ENCODE peak calls at places on chromosomes 6 and 20, in five cellular contexts. One of them, this sample, is unnamed.
A peak's percentile ranks its signal among the peaks of the same experiment; 100 is the strongest.

GRCh38 chr20:19974621-19975435 is 42.3 kb upstream of the NAA20 start:
- DNase-seq in T-helper 1 cell: no peak
- DNase-seq in osteocyte: peak; percentile 89
- DNase-seq in RWPE1: peak; percentile 95
- DNase-seq in stimulated activated CD8-positive, alpha-beta memory T cell treated with anti-CD3 and anti-CD28 coated beads, Interleukin-12 subunit alpha, Interleukin-12 subunit beta, amount 100 ng/mL, for 4 hours: no peak
- DNase-seq in this sample: no peak

GRCh38 chr20:32626859-32627636 is 41.9 kb upstream of the NOL4L start:
- DNase-seq in RWPE1: no peak
- DNase-seq in osteocyte: no peak
- DNase-seq in T-helper 1 cell: no peak
- DNase-seq in stimulated activated CD8-positive, alpha-beta memory T cell treated with anti-CD3 and anti-CD28 coated beads, Interleukin-12 subunit alpha, Interleukin-12 subunit beta, amount 100 ng/mL, for 4 hours: no peak
- DNase-seq in this sample: peak; percentile 30

GRCh38 chr6:151313060-151313459 is 73.3 kb downstream of the AKAP12 start:
- DNase-seq in stimulated activated CD8-positive, alpha-beta memory T cell treated with anti-CD3 and anti-CD28 coated beads, Interleukin-12 subunit alpha, Interleukin-12 subunit beta, amount 100 ng/mL, for 4 hours: no peak
- DNase-seq in RWPE1: no peak
- DNase-seq in osteocyte: no peak
- DNase-seq in T-helper 1 cell: no peak
- DNase-seq in this sample: no peak

GRCh38 chr20:10672579-10673127 is 1.1 kb downstream of the JAG1 start:
- DNase-seq in stimulated activated CD8-positive, alpha-beta memory T cell treated with anti-CD3 and anti-CD28 coated beads, Interleukin-12 subunit alpha, Interleukin-12 subunit beta, amount 100 ng/mL, for 4 hours: peak; percentile 19
- DNase-seq in RWPE1: peak; percentile 38
- DNase-seq in T-helper 1 cell: no peak
- DNase-seq in osteocyte: peak; percentile 83
- DNase-seq in this sample: peak; percentile 71

GRCh38 chr6:157380458-157380778 is 572 bp upstream of the ZDHHC14 start:
- DNase-seq in osteocyte: no peak
- DNase-seq in T-helper 1 cell: no peak
- DNase-seq in stimulated activated CD8-positive, alpha-beta memory T cell treated with anti-CD3 and anti-CD28 coated beads, Interleukin-12 subunit alpha, Interleukin-12 subunit beta, amount 100 ng/mL, for 4 hours: peak; percentile 5
- DNase-seq in RWPE1: no peak
- DNase-seq in this sample: no peak

GRCh38 chr20:46458891-46459750 is 52.7 kb upstream of the ELMO2 start:
- DNase-seq in stimulated activated CD8-positive, alpha-beta memory T cell treated with anti-CD3 and anti-CD28 coated beads, Interleukin-12 subunit alpha, Interleukin-12 subunit beta, amount 100 ng/mL, for 4 hours: no peak
- DNase-seq in T-helper 1 cell: no peak
- DNase-seq in RWPE1: no peak
- DNase-seq in osteocyte: no peak
- DNase-seq in this sample: no peak

GRCh38 chr6:20691185-20691584 is 156.9 kb downstream of the CDKAL1 start:
- DNase-seq in RWPE1: no peak
- DNase-seq in stimulated activated CD8-positive, alpha-beta memory T cell treated with anti-CD3 and anti-CD28 coated beads, Interleukin-12 subunit alpha, Interleukin-12 subunit beta, amount 100 ng/mL, for 4 hours: no peak
- DNase-seq in T-helper 1 cell: no peak
- DNase-seq in osteocyte: no peak
- DNase-seq in this sample: no peak

GRCh38 chr6:33875696-33876095 is 71.9 kb upstream of the MLN start:
- DNase-seq in stimulated activated CD8-positive, alpha-beta memory T cell treated with anti-CD3 and anti-CD28 coated beads, Interleukin-12 subunit alpha, Interleukin-12 subunit beta, amount 100 ng/mL, for 4 hours: no peak
- DNase-seq in T-helper 1 cell: no peak
- DNase-seq in osteocyte: no peak
- DNase-seq in RWPE1: no peak
- DNase-seq in this sample: no peak

GRCh38 chr6:33156561-33156960 is 35.7 kb downstream of the COL11A2 start:
- DNase-seq in T-helper 1 cell: no peak
- DNase-seq in osteocyte: no peak
- DNase-seq in RWPE1: no peak
- DNase-seq in stimulated activated CD8-positive, alpha-beta memory T cell treated with anti-CD3 and anti-CD28 coated beads, Interleukin-12 subunit alpha, Interleukin-12 subunit beta, amount 100 ng/mL, for 4 hours: no peak
- DNase-seq in this sample: no peak

GRCh38 chr6:90028995-90029635 is 134.8 kb downstream of the GJA10 start:
- DNase-seq in osteocyte: no peak
- DNase-seq in RWPE1: no peak
- DNase-seq in stimulated activated CD8-positive, alpha-beta memory T cell treated with anti-CD3 and anti-CD28 coated beads, Interleukin-12 subunit alpha, Interleukin-12 subunit beta, amount 100 ng/mL, for 4 hours: no peak
- DNase-seq in T-helper 1 cell: no peak
- DNase-seq in this sample: no peak

GRCh38 chr20:22700387-22700786 is 116.0 kb upstream of the FOXA2 start:
- DNase-seq in RWPE1: no peak
- DNase-seq in T-helper 1 cell: no peak
- DNase-seq in osteocyte: no peak
- DNase-seq in stimulated activated CD8-positive, alpha-beta memory T cell treated with anti-CD3 and anti-CD28 coated beads, Interleukin-12 subunit alpha, Interleukin-12 subunit beta, amount 100 ng/mL, for 4 hours: no peak
- DNase-seq in this sample: no peak

GRCh38 chr20:10469599-10469998 is 34.5 kb downstream of the SLX4IP start:
- DNase-seq in stimulated activated CD8-positive, alpha-beta memory T cell treated with anti-CD3 and anti-CD28 coated beads, Interleukin-12 subunit alpha, Interleukin-12 subunit beta, amount 100 ng/mL, for 4 hours: no peak
- DNase-seq in RWPE1: peak; percentile 44
- DNase-seq in T-helper 1 cell: no peak
- DNase-seq in osteocyte: no peak
- DNase-seq in this sample: no peak

GRCh38 chr20:44271915-44272663 is 25.0 kb downstream of the GDAP1L1 start:
- DNase-seq in RWPE1: no peak
- DNase-seq in T-helper 1 cell: peak; percentile 5
- DNase-seq in osteocyte: no peak
- DNase-seq in stimulated activated CD8-positive, alpha-beta memory T cell treated with anti-CD3 and anti-CD28 coated beads, Interleukin-12 subunit alpha, Interleukin-12 subunit beta, amount 100 ng/mL, for 4 hours: no peak
- DNase-seq in this sample: no peak

GRCh38 chr6:139027620-139028182 is 844 bp upstream of the ABRACL start:
- DNase-seq in T-helper 1 cell: peak; percentile 17
- DNase-seq in stimulated activated CD8-positive, alpha-beta memory T cell treated with anti-CD3 and anti-CD28 coated beads, Interleukin-12 subunit alpha, Interleukin-12 subunit beta, amount 100 ng/mL, for 4 hours: no peak
- DNase-seq in osteocyte: no peak
- DNase-seq in RWPE1: peak; percentile 17
- DNase-seq in this sample: no peak

GRCh38 chr6:163804991-163805390 is 390.5 kb downstream of the QKI start:
- DNase-seq in RWPE1: no peak
- DNase-seq in T-helper 1 cell: no peak
- DNase-seq in stimulated activated CD8-positive, alpha-beta memory T cell treated with anti-CD3 and anti-CD28 coated beads, Interleukin-12 subunit alpha, Interleukin-12 subunit beta, amount 100 ng/mL, for 4 hours: no peak
- DNase-seq in osteocyte: no peak
- DNase-seq in this sample: no peak

GRCh38 chr6:122374307-122374706 is 25.1 kb upstream of the HSF2 start:
- DNase-seq in T-helper 1 cell: no peak
- DNase-seq in stimulated activated CD8-positive, alpha-beta memory T cell treated with anti-CD3 and anti-CD28 coated beads, Interleukin-12 subunit alpha, Interleukin-12 subunit beta, amount 100 ng/mL, for 4 hours: no peak
- DNase-seq in RWPE1: no peak
- DNase-seq in osteocyte: no peak
- DNase-seq in this sample: no peak

GRCh38 chr6:68892432-68892831 is 257.4 kb downstream of the ADGRB3 start:
- DNase-seq in osteocyte: no peak
- DNase-seq in stimulated activated CD8-positive, alpha-beta memory T cell treated with anti-CD3 and anti-CD28 coated beads, Interleukin-12 subunit alpha, Interleukin-12 subunit beta, amount 100 ng/mL, for 4 hours: no peak
- DNase-seq in RWPE1: no peak
- DNase-seq in T-helper 1 cell: no peak
- DNase-seq in this sample: no peak

GRCh38 chr6:89200706-89201215 is 16.4 kb downstream of the GABRR1 start:
- DNase-seq in T-helper 1 cell: no peak
- DNase-seq in stimulated activated CD8-positive, alpha-beta memory T cell treated with anti-CD3 and anti-CD28 coated beads, Interleukin-12 subunit alpha, Interleukin-12 subunit beta, amount 100 ng/mL, for 4 hours: no peak
- DNase-seq in RWPE1: no peak
- DNase-seq in osteocyte: peak; percentile 53
- DNase-seq in this sample: no peak

GRCh38 chr20:34023937-34024732 is 30.4 kb downstream of the RALY start:
- DNase-seq in T-helper 1 cell: no peak
- DNase-seq in RWPE1: no peak
- DNase-seq in stimulated activated CD8-positive, alpha-beta memory T cell treated with anti-CD3 and anti-CD28 coated beads, Interleukin-12 subunit alpha, Interleukin-12 subunit beta, amount 100 ng/mL, for 4 hours: no peak
- DNase-seq in osteocyte: no peak
- DNase-seq in this sample: no peak